ENCODE peak calls at places on chromosomes 4 and X, in seven cellular contexts. H is A549, C is pancreas, I is left lung, F is epithelial cell of esophagus, Y is WERI-Rb-1, G is brain microvascular endothelial cell. W is an unnamed sample.

GRCh38 chrX:46601283-46601682 is 27.7 kb downstream of the CHST7 start:
- DNase-seq in F (no peak), Y (no peak), G (peak), H (no peak), C (no peak), I (no peak), W (no peak)

GRCh38 chr4:104571341-104571740 is 76.6 kb upstream of the CXXC4 start:
- DNase-seq in I (no peak), Y (no peak), C (no peak), F (peak), H (no peak), G (no peak), W (no peak)

GRCh38 chrX:387729-388128 is 1.0 kb upstream of the PPP2R3B start:
- DNase-seq in H (no peak), F (no peak), I (no peak), Y (no peak), G (no peak), C (no peak), W (no peak)

GRCh38 chrX:154082396-154083133 is 15.0 kb downstream of the MECP2 start:
- DNase-seq in I (no peak), H (no peak), C (no peak), G (peak), Y (no peak), F (peak), W (no peak)

GRCh38 chr4:96149911-96150310 is 310.0 kb downstream of the PDHA2 start:
- DNase-seq in G (no peak), I (no peak), Y (no peak), C (no peak), F (no peak), H (no peak), W (no peak)

GRCh38 chrX:77628294-77629025 is 157.6 kb downstream of the ATRX start:
- DNase-seq in F (no peak), H (no peak), Y (no peak), G (no peak), I (no peak), C (no peak), W (no peak)

GRCh38 chrX:19747672-19748610 is 139.5 kb downstream of the SH3KBP1 start:
- DNase-seq in C (no peak), Y (no peak), G (no peak), F (no peak), H (no peak), I (no peak), W (no peak)

GRCh38 chr4:170138580-170139194 is 48.9 kb upstream of the AADAT start:
- DNase-seq in C (peak), Y (peak), I (peak), F (peak), G (peak), H (peak), W (peak)

GRCh38 chr4:184282251-184282713 is 64.6 kb upstream of the ENPP6 start:
- DNase-seq in Y (no peak), H (no peak), G (no peak), C (no peak), I (no peak), F (peak), W (no peak)

GRCh38 chr4:151049430-151049884 is 34.4 kb upstream of the LRBA start:
- DNase-seq in C (no peak), G (no peak), H (no peak), I (no peak), F (no peak), Y (no peak), W (no peak)

DNA sequence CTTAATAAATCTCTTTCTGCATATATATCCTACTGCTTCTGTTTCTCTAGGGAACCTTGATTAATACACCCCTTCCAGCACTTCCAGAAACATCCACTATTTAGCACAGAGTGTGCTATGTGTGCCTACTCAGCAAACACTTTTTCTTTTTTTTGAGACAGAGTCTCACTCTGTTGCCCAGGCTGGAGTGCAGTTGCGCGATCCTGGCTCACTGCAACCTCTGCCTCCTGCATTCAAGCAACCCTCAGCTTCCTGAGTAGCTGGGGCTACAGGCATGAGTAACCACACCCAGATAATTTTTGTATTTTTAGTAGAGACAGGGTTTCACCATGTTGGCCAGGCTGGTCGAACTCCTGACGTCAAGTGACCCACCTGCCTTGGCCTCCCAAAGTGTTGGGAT is 266.9 kb upstream of the DIAPH2 start:
- DNase-seq in H (no peak), Y (no peak), I (no peak), F (no peak), G (no peak), C (no peak), W (no peak)
- TF ChIP-seq CTCF in H (no peak), Y (no peak), I (no peak), F (no peak), G (no peak), C (no peak), W (no peak)

GRCh38 chr4:56655209-56655626 is 25.9 kb downstream of the HOPX start:
- DNase-seq in F (peak), H (no peak), C (no peak), I (no peak), Y (no peak), G (no peak), W (peak)
- TF ChIP-seq CTCF in F (no peak), H (no peak), C (no peak), I (no peak), Y (peak), G (no peak), W (no peak)

GRCh38 chrX:102858826-102859627 is 78.0 kb upstream of the RAB40AL start:
- DNase-seq in H (no peak), Y (peak), I (no peak), C (no peak), G (peak), F (no peak), W (no peak)
- TF ChIP-seq CTCF in H (no peak), Y (no peak), I (no peak), C (no peak), G (no peak), F (no peak), W (no peak)

DNA sequence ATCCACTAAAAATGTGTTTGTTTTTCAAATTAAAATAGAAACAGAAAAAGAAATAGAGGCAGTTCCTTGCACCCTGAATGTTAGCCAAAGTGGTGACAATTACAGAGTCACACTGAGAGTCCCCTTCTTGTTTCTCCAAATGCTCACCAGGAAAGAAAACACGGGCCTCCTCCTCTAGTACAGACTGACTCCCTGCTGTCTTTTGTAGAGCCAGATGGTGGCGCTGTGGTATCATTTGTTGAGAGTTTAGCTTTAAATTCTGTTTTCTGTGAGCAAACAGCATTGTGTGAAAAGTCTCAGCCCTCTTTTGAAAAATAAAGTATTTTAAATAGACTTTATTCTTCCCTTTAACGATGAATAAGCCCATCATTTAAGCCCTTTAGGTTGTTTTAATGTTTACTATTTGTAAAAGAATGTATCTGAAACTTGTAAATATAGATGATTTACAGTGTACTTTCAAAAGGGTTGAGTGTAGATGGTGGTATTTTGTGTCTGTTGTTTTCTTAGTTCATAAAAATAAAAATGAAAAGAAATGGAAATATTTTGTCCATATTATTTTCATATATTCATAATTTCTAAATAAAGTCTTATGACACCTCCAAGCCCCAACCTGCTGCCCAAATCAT is 36.9 kb upstream of the ATOH1 start:
- DNase-seq in Y (peak), G (peak), H (peak), F (peak), I (no peak), C (peak), W (peak)
- TF ChIP-seq CTCF in Y (peak), G (peak), H (peak), F (peak), I (peak), C (peak), W (peak)